ENCODE peak calls at places on chromosomes 3 and 15, in six cellular contexts. B, A, R, F, O and W are unnamed samples.

GRCh38 chr15:81361891-81362290 is 12.1 kb downstream of the TMC3 start:
- DNase-seq in B (no peak), A (no peak), R (no peak), F (no peak), O (no peak), W (no peak)

GRCh38 chr3:175477651-175478224 is 618.6 kb downstream of the NAALADL2 start:
- DNase-seq in B (no peak), A (no peak), R (no peak), F (no peak), O (no peak), W (no peak)

GRCh38 chr3:15903776-15904720 is 106.3 kb upstream of the ANKRD28 start:
- DNase-seq in B (no peak), A (no peak), R (peak), F (no peak), O (no peak), W (no peak)

GRCh38 chr3:96169111-96169510 is 645.3 kb upstream of the EPHA6 start:
- DNase-seq in B (no peak), A (no peak), R (no peak), F (no peak), O (no peak), W (no peak)

GRCh38 chr15:98873441-98874218 is 134.0 kb downstream of the PGPEP1L start:
- DNase-seq in B (no peak), A (peak), R (no peak), F (no peak), O (peak), W (peak)

GRCh38 chr3:172148702-172149565 is 109.6 kb downstream of the FNDC3B start:
- DNase-seq in B (no peak), A (no peak), R (no peak), F (no peak), O (no peak), W (no peak)

GRCh38 chr3:103173940-103174339 is 739.1 kb downstream of the ZPLD1 start:
- DNase-seq in B (no peak), A (no peak), R (no peak), F (no peak), O (no peak), W (no peak)

GRCh38 chr3:66817946-66818557 is 180.1 kb upstream of the KBTBD8 start:
- DNase-seq in B (no peak), A (no peak), R (no peak), F (no peak), O (no peak), W (no peak)

GRCh38 chr3:184448321-184449160 is 68.7 kb downstream of the CHRD start:
- DNase-seq in B (peak), A (peak), R (no peak), F (no peak), O (peak), W (no peak)

GRCh38 chr3:98557324-98558010 is 25.7 kb downstream of the GPR15 start:
- DNase-seq in B (no peak), A (no peak), R (no peak), F (no peak), O (no peak), W (no peak)

GRCh38 chr15:41969851-41970431 is 2.4 kb downstream of the EHD4 start:
- DNase-seq in B (no peak), A (no peak), R (no peak), F (peak), O (no peak), W (no peak)

GRCh38 chr3:188283347-188283746 is 129.4 kb downstream of the LPP start:
- DNase-seq in B (no peak), A (no peak), R (no peak), F (no peak), O (peak), W (no peak)

GRCh38 chr3:134918448-134918847 is 123.4 kb downstream of the EPHB1 start:
- DNase-seq in B (no peak), A (no peak), R (no peak), F (no peak), O (no peak), W (no peak)

GRCh38 chr15:100108346-100108745 is 233.4 kb downstream of the ADAMTS17 start:
- DNase-seq in B (no peak), A (no peak), R (no peak), F (no peak), O (no peak), W (no peak)

GRCh38 chr3:52216585-52217408 is 8.6 kb downstream of the TLR9 start:
- DNase-seq in B (peak), A (no peak), R (no peak), F (no peak), O (peak), W (no peak)

GRCh38 chr3:48038971-48039481 is 22.8 kb upstream of the MAP4 start:
- DNase-seq in B (no peak), A (no peak), R (no peak), F (no peak), O (peak), W (no peak)

GRCh38 chr15:81373996-81374395 is at the start of gene TMC3:
- DNase-seq in B (no peak), A (no peak), R (no peak), F (no peak), O (no peak), W (no peak)

GRCh38 chr3:31926543-31926942 is 54.5 kb downstream of the OSBPL10 start:
- DNase-seq in B (no peak), A (no peak), R (no peak), F (no peak), O (no peak), W (no peak)

GRCh38 chr3:62135731-62136130 is 237.6 kb downstream of the FEZF2 start:
- DNase-seq in B (no peak), A (no peak), R (no peak), F (no peak), O (no peak), W (no peak)

GRCh38 chr3:11173828-11174465 is 19.7 kb downstream of the HRH1 start:
- DNase-seq in B (no peak), A (no peak), R (no peak), F (no peak), O (no peak), W (no peak)

GRCh38 chr15:66993090-66993489 is 72.3 kb upstream of the SMAD3 start:
- DNase-seq in B (no peak), A (no peak), R (no peak), F (no peak), O (no peak), W (no peak)

GRCh38 chr15:86267892-86268291 is 188.2 kb downstream of the AGBL1 start:
- DNase-seq in B (no peak), A (no peak), R (no peak), F (no peak), O (peak), W (no peak)

GRCh38 chr3:147699175-147699838 is 290.1 kb downstream of the ZIC1 start:
- DNase-seq in B (no peak), A (no peak), R (no peak), F (no peak), O (peak), W (no peak)

GRCh38 chr3:45075821-45076625 is 49.9 kb downstream of the CLEC3B start:
- DNase-seq in B (no peak), A (no peak), R (no peak), F (no peak), O (no peak), W (peak)

DNA sequence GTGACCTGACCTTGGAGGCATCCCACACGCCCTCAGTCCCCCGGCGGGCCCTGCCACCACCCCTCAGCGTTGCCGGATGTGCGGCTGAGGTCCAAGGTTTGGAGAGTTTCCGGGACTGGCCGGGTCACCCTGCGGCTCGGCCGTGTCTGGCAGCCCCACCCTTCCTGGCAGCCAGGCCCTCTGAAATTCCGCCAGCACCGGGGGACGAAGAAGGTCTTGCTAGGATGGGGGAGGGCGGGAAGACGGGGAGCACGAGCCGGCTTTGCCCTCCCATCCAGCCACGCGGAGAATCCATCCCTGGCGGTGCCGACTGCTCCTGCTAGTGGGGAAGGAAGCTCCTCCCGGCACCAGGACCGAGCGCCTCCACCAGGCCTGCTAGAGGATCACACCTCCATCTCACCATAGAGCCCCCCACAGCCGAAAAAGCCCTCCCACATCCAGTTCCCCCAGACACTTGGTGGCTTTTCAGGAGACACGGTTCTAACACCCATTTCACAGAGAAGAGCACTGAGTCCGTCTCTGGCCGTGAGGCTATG is 81.5 kb downstream of the CPN2 start:
- DNase-seq in B (no peak), A (no peak), R (peak), F (peak), O (peak), W (peak)
- TF ChIP-seq CTCF in B (peak), A (no peak), R (peak), F (no peak), O (peak), W (peak)

GRCh38 chr3:14145236-14145635 is 20.4 kb downstream of the TMEM43 start:
- DNase-seq in B (no peak), A (no peak), R (no peak), F (no peak), O (peak), W (no peak)

GRCh38 chr3:14144423-14145075 is 19.7 kb downstream of the TMEM43 start:
- DNase-seq in B (peak), A (peak), R (peak), F (peak), O (peak), W (peak)

GRCh38 chr3:14146381-14147062 is 21.7 kb downstream of the TMEM43 start:
- DNase-seq in B (no peak), A (no peak), R (no peak), F (no peak), O (no peak), W (no peak)

GRCh38 chr3:14147063-14147435 is 22.2 kb downstream of the TMEM43 start:
- DNase-seq in B (no peak), A (no peak), R (no peak), F (no peak), O (no peak), W (no peak)

GRCh38 chr3:14145670-14146380 is 21.0 kb downstream of the TMEM43 start:
- DNase-seq in B (no peak), A (no peak), R (no peak), F (peak), O (no peak), W (no peak)
- TF ChIP-seq CTCF in B (no peak), A (no peak), R (no peak), F (no peak), O (no peak), W (no peak)

GRCh38 chr15:91853968-91854943 is 748 bp downstream of the SLCO3A1 start:
- DNase-seq in B (no peak), A (peak), R (no peak), F (peak), O (no peak), W (peak)
- TF ChIP-seq CTCF in B (no peak), A (no peak), R (no peak), F (no peak), O (no peak), W (no peak)

GRCh38 chr15:58839485-58839884 is 68.4 kb downstream of the MINDY2 start:
- DNase-seq in B (no peak), A (peak), R (no peak), F (peak), O (peak), W (no peak)
- TF ChIP-seq CTCF in B (peak), A (peak), R (no peak), F (peak), O (peak), W (peak)

GRCh38 chr3:161415506-161416231 is 44.4 kb upstream of the SPTSSB start:
- DNase-seq in B (peak), A (peak), R (no peak), F (no peak), O (peak), W (no peak)

GRCh38 chr3:161423911-161424522 is 52.7 kb upstream of the SPTSSB start:
- DNase-seq in B (no peak), A (peak), R (no peak), F (peak), O (peak), W (no peak)

GRCh38 chr3:161419555-161420333 is 48.4 kb upstream of the SPTSSB start:
- DNase-seq in B (no peak), A (no peak), R (no peak), F (no peak), O (no peak), W (no peak)

GRCh38 chr3:161422171-161422693 is 50.9 kb upstream of the SPTSSB start:
- DNase-seq in B (no peak), A (no peak), R (no peak), F (no peak), O (no peak), W (no peak)

DNA sequence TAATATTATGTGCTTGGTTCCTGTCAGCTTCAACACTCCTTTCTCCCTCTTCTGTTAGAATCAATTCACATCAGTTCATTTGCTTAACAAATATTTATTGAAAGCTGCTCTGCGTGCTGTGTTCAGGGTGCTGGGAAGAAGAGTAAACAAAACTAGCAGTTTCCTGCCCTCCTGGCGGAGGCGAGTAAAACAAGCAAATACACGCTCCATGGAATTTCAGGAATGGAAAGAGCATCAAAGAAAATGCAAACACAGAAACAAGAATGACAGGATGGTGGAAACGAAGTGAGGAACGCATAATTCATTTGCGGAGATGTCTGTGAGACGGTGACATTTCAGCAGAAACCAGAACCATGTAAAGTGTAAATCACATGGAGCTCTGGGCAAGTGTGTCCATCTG is 49.4 kb upstream of the SPTSSB start:
- DNase-seq in B (no peak), A (peak), R (no peak), F (no peak), O (peak), W (no peak)
- TF ChIP-seq CTCF in B (peak), A (no peak), R (no peak), F (no peak), O (no peak), W (no peak)

GRCh38 chr3:25592510-25592968 is 72.2 kb downstream of the TOP2B start:
- DNase-seq in B (no peak), A (peak), R (peak), F (no peak), O (peak), W (no peak)
- TF ChIP-seq CTCF in B (peak), A (peak), R (peak), F (no peak), O (peak), W (no peak)